ENCODE peak calls at places on chromosome 5, in five cellular contexts. G is upper lobe of left lung, S is HepG2, W is K562, R is GM12878. J is an unnamed sample. For H3K9me3, the result is how much of the 10 kb centered on the place peaks cover.

GRCh38 chr5:141501805-141502204 is 12.9 kb downstream of the PCDHGC5 start:
- ATAC-seq in W (no peak), S (no peak), G (no peak), R (no peak), J (no peak)

GRCh38 chr5:135308245-135308644 is 90.8 kb downstream of the MACROH2A1 start:
- ATAC-seq in W (no peak), S (no peak), G (no peak), R (no peak), J (no peak)

GRCh38 chr5:141636106-141636412 is 590 bp downstream of the HDAC3 start:
- ATAC-seq in R (no peak), G (no peak), S (no peak), W (no peak), J (no peak)

GRCh38 chr5:98341038-98341710 is 432.3 kb upstream of the RGMB start:
- ATAC-seq in S (no peak), W (no peak), R (no peak), G (peak), J (peak)

GRCh38 chr5:74685979-74686631 is 1.1 kb downstream of the HEXB start:
- ATAC-seq in S (peak), W (peak), R (peak), G (peak), J (no peak)

GRCh38 chr5:76165961-76166360 is 82.8 kb downstream of the SV2C start:
- ATAC-seq in S (no peak), G (no peak), R (no peak), W (no peak), J (no peak)

GRCh38 chr5:91910655-91911054 is 527.5 kb upstream of the ARRDC3 start:
- ATAC-seq in R (peak), S (no peak), W (no peak), G (no peak), J (no peak)

GRCh38 chr5:98424681-98425454 is 348.6 kb upstream of the RGMB start:
- ATAC-seq in S (no peak), R (no peak), G (no peak), W (no peak), J (no peak)

GRCh38 chr5:66863343-66864170 is 267.4 kb downstream of the MAST4 start:
- ATAC-seq in R (no peak), G (no peak), W (no peak), S (no peak), J (no peak)

GRCh38 chr5:172264814-172265213 is 18.8 kb downstream of the UBTD2 start:
- ATAC-seq in W (no peak), G (no peak), R (no peak), S (peak), J (no peak)

GRCh38 chr5:96790851-96791513 is 16.8 kb downstream of the ERAP1 start:
- ATAC-seq in R (no peak), S (no peak), W (no peak), G (peak), J (no peak)

GRCh38 chr5:55749387-55749786 is 11.5 kb downstream of the DDX4 start:
- ATAC-seq in S (no peak), G (no peak), R (peak), W (no peak), J (no peak)

GRCh38 chr5:128338649-128339048 is 199.4 kb downstream of the FBN2 start:
- ATAC-seq in R (no peak), S (no peak), G (no peak), W (no peak), J (no peak)

GRCh38 chr5:50744761-50745160 is 78.3 kb downstream of the PARP8 start:
- ATAC-seq in W (no peak), R (peak), S (no peak), G (peak), J (no peak)

GRCh38 chr5:146005723-146006122 is 69.3 kb downstream of the SH3RF2 start:
- ATAC-seq in R (no peak), W (no peak), S (no peak), G (no peak), J (no peak)

GRCh38 chr5:140130949-140131733 is 5.4 kb downstream of the IGIP start:
- ATAC-seq in W (no peak), G (no peak), S (no peak), R (peak), J (no peak)

GRCh38 chr5:14153071-14153864 is 10.1 kb downstream of the TRIO start:
- ATAC-seq in G (no peak), S (no peak), R (no peak), W (no peak), J (no peak)

GRCh38 chr5:114327987-114328386 is 33.9 kb upstream of the KCNN2 start:
- ATAC-seq in R (peak), W (no peak), G (no peak), S (no peak), J (no peak)

GRCh38 chr5:62475072-62475471 is 62.5 kb downstream of the IPO11 start:
- ATAC-seq in S (no peak), W (peak), R (no peak), G (peak), J (no peak)

GRCh38 chr5:18752317-18752716 is 1118.1 kb downstream of the TAF11L14 start:
- ATAC-seq in G (no peak), R (no peak), W (no peak), S (no peak), J (no peak)

GRCh38 chr5:1204693-1205242 is 3.4 kb downstream of the SLC6A19 start:
- ATAC-seq in W (peak), R (no peak), S (peak), G (no peak), J (no peak)

GRCh38 chr5:139820606-139821005 is 25.0 kb downstream of the PSD2 start:
- ATAC-seq in W (no peak), S (no peak), R (no peak), G (no peak), J (no peak)

GRCh38 chr5:125412561-125413535 is 666.4 kb upstream of the ZNF608 start:
- ATAC-seq in W (no peak), S (peak), R (peak), G (peak), J (peak)

GRCh38 chr5:127602896-127603470 is 45.9 kb upstream of the CTXN3 start:
- ATAC-seq in G (no peak), S (no peak), R (peak), W (no peak), J (no peak)

GRCh38 chr5:129622531-129622930 is 125.4 kb upstream of the MINAR2 start:
- ATAC-seq in G (no peak), W (no peak), S (no peak), R (no peak), J (no peak)

GRCh38 chr5:158543539-158544387 is 556.0 kb downstream of the EBF1 start:
- ATAC-seq in W (no peak), S (no peak), R (peak), G (peak), J (peak)

GRCh38 chr5:160266752-160267345 is 37.5 kb downstream of the FABP6 start:
- ATAC-seq in W (no peak), R (no peak), G (no peak), S (peak), J (no peak)

GRCh38 chr5:160271396-160271795 is 41.0 kb downstream of the CCNJL start:
- ATAC-seq in R (no peak), G (peak), S (no peak), W (no peak), J (no peak)

GRCh38 chr5:160268111-160268510 is 38.8 kb downstream of the FABP6 start:
- ATAC-seq in G (no peak), R (no peak), S (no peak), W (no peak), J (no peak)

GRCh38 chr5:160270704-160271103 is 41.4 kb downstream of the FABP6 start:
- ATAC-seq in S (no peak), W (no peak), R (no peak), G (no peak), J (no peak)

DNA sequence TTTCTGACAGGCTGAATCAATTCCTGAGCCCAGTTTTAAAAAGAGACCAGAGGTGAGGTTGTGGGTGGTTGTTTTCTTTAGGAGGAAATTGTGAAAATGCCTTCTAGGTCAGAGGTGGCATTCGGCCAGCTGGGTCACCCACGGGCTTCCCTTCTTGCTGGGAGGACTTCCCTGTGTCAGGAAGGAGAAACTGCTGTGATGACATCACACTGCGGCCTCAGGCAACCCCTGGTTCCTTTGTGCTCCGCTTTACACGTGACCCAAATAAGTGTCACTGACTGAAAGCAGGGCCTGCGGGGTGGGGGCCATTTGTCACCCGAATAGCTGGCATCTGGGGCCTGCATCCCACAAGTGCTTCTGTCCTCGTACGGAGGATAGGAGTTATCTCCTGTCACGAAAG is 39.7 kb downstream of the FABP6 start:
- ATAC-seq in W (peak), R (no peak), S (no peak), G (peak), J (peak)
- TF ChIP-seq EP300 in W (no peak), R (no peak), S (no peak), G (no peak), J (no peak)

DNA sequence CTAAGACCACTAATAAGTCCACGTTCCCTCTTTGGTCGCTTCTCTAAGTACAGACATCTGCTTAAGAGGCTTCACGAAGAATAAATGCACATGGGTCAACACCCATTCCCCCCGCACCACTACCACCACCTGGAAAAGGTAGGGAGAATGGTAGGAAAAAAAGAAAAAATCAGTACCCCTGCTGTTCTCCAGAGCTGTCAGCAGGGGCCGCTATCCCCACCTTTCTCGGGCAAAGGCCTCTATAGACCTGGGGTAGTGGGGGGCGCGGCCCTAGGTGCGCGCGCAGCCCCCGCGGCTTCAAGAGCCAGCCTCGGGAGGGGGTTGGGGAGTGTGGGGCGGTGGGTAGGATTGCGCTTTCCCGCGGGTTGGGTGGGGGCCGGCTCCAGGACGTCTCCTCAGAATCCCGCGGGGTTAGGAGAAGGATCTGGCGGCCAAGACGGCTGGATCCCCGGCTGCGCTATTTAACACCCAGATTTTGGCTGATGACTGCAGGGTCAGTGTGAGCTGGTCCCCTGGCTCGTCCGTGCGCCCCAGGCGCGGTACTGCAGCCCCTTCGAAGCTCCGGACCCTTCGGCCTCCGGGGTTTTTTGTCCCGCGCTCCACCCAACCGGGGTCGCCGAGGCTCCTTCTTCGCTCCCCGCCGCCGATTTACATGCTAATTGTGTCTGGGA is 1.6 kb upstream of the SEMA6A start:
- ATAC-seq in R (peak), G (peak), S (peak), W (peak), J (peak)
- TF ChIP-seq POLR2AphosphoS5 in R (peak), G (no peak), S (no peak), W (no peak), J (no peak)

GRCh38 chr5:150901446-150901845 is 3.3 kb downstream of the ZNF300 start:
- ATAC-seq in G (no peak), S (no peak), W (no peak), R (no peak), J (no peak)
- H3K9me3 ChIP-seq in G (under half), S (half or more), W (under half), R (under half), J (half or more)

DNA sequence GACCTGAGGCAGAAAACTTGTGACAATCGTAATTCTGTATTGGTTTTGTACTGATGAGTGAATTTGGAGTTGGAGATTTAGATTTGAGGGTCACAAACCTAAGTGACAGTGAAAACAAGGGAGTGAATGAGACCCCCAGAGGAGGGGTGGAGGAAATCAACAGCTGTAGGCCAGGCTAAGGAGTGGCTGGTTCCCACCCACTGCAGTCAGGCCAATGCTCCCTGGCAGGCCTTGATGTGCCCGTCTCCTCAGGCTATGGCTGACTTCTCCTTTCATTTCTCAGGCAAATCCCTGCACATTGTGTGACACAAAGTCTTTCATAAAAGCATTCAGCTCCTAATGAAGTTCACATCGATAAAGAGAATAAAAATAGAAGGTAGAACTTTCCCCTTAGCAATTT is 557.6 kb downstream of the CETN3 start:
- ATAC-seq in G (no peak), S (no peak), R (no peak), W (no peak), J (no peak)
- TF ChIP-seq EP300 in G (no peak), S (no peak), R (no peak), W (no peak), J (no peak)

GRCh38 chr5:81360640-81361039 is 33.3 kb downstream of the ACOT12 start:
- ATAC-seq in R (no peak), S (no peak), W (no peak), G (no peak), J (no peak)

GRCh38 chr5:81363093-81363886 is 30.6 kb downstream of the ACOT12 start:
- ATAC-seq in R (no peak), W (no peak), S (peak), G (no peak), J (no peak)

GRCh38 chr5:81365541-81365940 is 28.4 kb downstream of the ACOT12 start:
- ATAC-seq in W (no peak), G (no peak), S (no peak), R (no peak), J (no peak)

GRCh38 chr5:81359108-81359507 is 34.8 kb downstream of the ACOT12 start:
- ATAC-seq in W (no peak), R (no peak), S (no peak), G (no peak), J (no peak)

DNA sequence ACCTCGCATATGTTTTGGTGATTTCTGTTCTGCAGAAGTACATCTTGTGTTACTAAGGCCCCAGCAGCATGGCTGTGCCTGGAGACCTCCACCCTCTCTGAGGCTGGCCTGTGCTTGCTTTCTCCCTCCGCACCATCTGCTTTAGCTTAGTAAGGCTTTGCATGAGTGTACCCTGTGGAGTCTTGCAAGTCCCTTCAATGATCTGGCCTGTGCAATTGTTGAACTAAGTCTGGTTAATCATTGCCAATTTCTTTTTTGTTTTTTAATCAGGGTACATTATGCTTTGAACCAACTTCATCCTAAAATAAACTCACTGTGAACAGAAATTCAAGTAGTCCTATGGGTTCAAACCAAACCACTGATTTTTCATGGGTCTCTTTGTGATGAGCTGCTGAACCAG is 32.3 kb downstream of the ACOT12 start:
- ATAC-seq in S (peak), R (no peak), W (no peak), G (no peak), J (no peak)
- TF ChIP-seq POLR2AphosphoS5 in S (no peak), R (no peak), W (no peak), G (no peak), J (no peak)

J was measured in gastroesophageal sphincter.